ENCODE peak calls at places on chromosomes 12 and 14, in eight cellular contexts. One of them, this sample, is unnamed.

GRCh38 chr14:61894452-61895077 is 132.3 kb downstream of the SNAPC1 start:
- DNase-seq in WERI-Rb-1: peak; percentile 74
- DNase-seq in psoas muscle: peak; percentile 52
- DNase-seq in breast epithelium: no peak
- DNase-seq in substantia nigra: peak; percentile 52
- DNase-seq in fibroblast of lung: peak; percentile 73
- DNase-seq in K562: peak; percentile 40
- DNase-seq in left ventricle myocardium inferior: peak; percentile 44
- DNase-seq in this sample: peak; percentile 69

GRCh38 chr12:18825138-18825537 is 87.2 kb downstream of the CAPZA3 start:
- DNase-seq in WERI-Rb-1: no peak
- DNase-seq in psoas muscle: no peak
- DNase-seq in breast epithelium: no peak
- DNase-seq in substantia nigra: no peak
- DNase-seq in fibroblast of lung: no peak
- DNase-seq in K562: no peak
- DNase-seq in left ventricle myocardium inferior: no peak
- DNase-seq in this sample: no peak

GRCh38 chr12:108191086-108191485 is 62.0 kb downstream of the WSCD2 start:
- DNase-seq in WERI-Rb-1: no peak
- DNase-seq in psoas muscle: no peak
- DNase-seq in breast epithelium: no peak
- DNase-seq in substantia nigra: no peak
- DNase-seq in fibroblast of lung: no peak
- DNase-seq in K562: no peak
- DNase-seq in left ventricle myocardium inferior: no peak
- DNase-seq in this sample: no peak

GRCh38 chr12:11622774-11623375 is 26.6 kb upstream of the ETV6 start:
- DNase-seq in WERI-Rb-1: no peak
- DNase-seq in psoas muscle: no peak
- DNase-seq in breast epithelium: no peak
- DNase-seq in substantia nigra: no peak
- DNase-seq in fibroblast of lung: no peak
- DNase-seq in K562: no peak
- DNase-seq in left ventricle myocardium inferior: no peak
- DNase-seq in this sample: no peak

GRCh38 chr14:71659165-71659564 is 273.1 kb upstream of the RGS6 start:
- DNase-seq in WERI-Rb-1: no peak
- DNase-seq in psoas muscle: no peak
- DNase-seq in breast epithelium: no peak
- DNase-seq in substantia nigra: no peak
- DNase-seq in fibroblast of lung: peak; percentile 30
- DNase-seq in K562: no peak
- DNase-seq in left ventricle myocardium inferior: no peak
- DNase-seq in this sample: no peak

GRCh38 chr14:71579331-71579730 is 352.9 kb upstream of the RGS6 start:
- DNase-seq in WERI-Rb-1: no peak
- DNase-seq in psoas muscle: no peak
- DNase-seq in breast epithelium: no peak
- DNase-seq in substantia nigra: no peak
- DNase-seq in fibroblast of lung: no peak
- DNase-seq in K562: no peak
- DNase-seq in left ventricle myocardium inferior: no peak
- DNase-seq in this sample: no peak

GRCh38 chr12:96155781-96156180 is 38.4 kb upstream of the ELK3 start:
- DNase-seq in WERI-Rb-1: no peak
- DNase-seq in psoas muscle: no peak
- DNase-seq in breast epithelium: no peak
- DNase-seq in substantia nigra: no peak
- DNase-seq in fibroblast of lung: no peak
- DNase-seq in K562: no peak
- DNase-seq in left ventricle myocardium inferior: no peak
- DNase-seq in this sample: no peak

GRCh38 chr12:78490841-78491240 is 373.7 kb upstream of the SYT1 start:
- DNase-seq in WERI-Rb-1: no peak
- DNase-seq in psoas muscle: no peak
- DNase-seq in breast epithelium: no peak
- DNase-seq in substantia nigra: no peak
- DNase-seq in fibroblast of lung: no peak
- DNase-seq in K562: no peak
- DNase-seq in left ventricle myocardium inferior: no peak
- DNase-seq in this sample: no peak

GRCh38 chr12:27975222-27976136 is 2.9 kb upstream of the PTHLH start:
- DNase-seq in WERI-Rb-1: peak; percentile 9
- DNase-seq in psoas muscle: no peak
- DNase-seq in breast epithelium: no peak
- DNase-seq in substantia nigra: no peak
- DNase-seq in fibroblast of lung: peak; percentile 71
- DNase-seq in K562: peak; percentile 66
- DNase-seq in left ventricle myocardium inferior: no peak
- DNase-seq in this sample: peak; percentile 78

GRCh38 chr12:81206425-81206824 is 128.5 kb downstream of the ACSS3 start:
- DNase-seq in WERI-Rb-1: no peak
- DNase-seq in psoas muscle: no peak
- DNase-seq in breast epithelium: no peak
- DNase-seq in substantia nigra: no peak
- DNase-seq in fibroblast of lung: no peak
- DNase-seq in K562: no peak
- DNase-seq in left ventricle myocardium inferior: no peak
- DNase-seq in this sample: no peak

GRCh38 chr12:51953011-51953568 is 1.6 kb downstream of the ACVR1B start:
- DNase-seq in WERI-Rb-1: peak; percentile 43
- DNase-seq in psoas muscle: no peak
- DNase-seq in breast epithelium: no peak
- DNase-seq in substantia nigra: no peak
- DNase-seq in fibroblast of lung: no peak
- DNase-seq in K562: no peak
- DNase-seq in left ventricle myocardium inferior: no peak
- DNase-seq in this sample: no peak

GRCh38 chr12:32145096-32145495 is 38.4 kb downstream of the BICD1 start:
- DNase-seq in WERI-Rb-1: no peak
- DNase-seq in psoas muscle: no peak
- DNase-seq in breast epithelium: no peak
- DNase-seq in substantia nigra: no peak
- DNase-seq in fibroblast of lung: no peak
- DNase-seq in K562: no peak
- DNase-seq in left ventricle myocardium inferior: no peak
- DNase-seq in this sample: no peak

GRCh38 chr12:88185988-88186387 is 43.9 kb downstream of the TMTC3 start:
- DNase-seq in WERI-Rb-1: no peak
- DNase-seq in psoas muscle: no peak
- DNase-seq in breast epithelium: no peak
- DNase-seq in substantia nigra: no peak
- DNase-seq in fibroblast of lung: peak; percentile 62
- DNase-seq in K562: no peak
- DNase-seq in left ventricle myocardium inferior: no peak
- DNase-seq in this sample: no peak

GRCh38 chr12:102504871-102505270 is 24.5 kb upstream of the IGF1 start:
- DNase-seq in WERI-Rb-1: no peak
- DNase-seq in psoas muscle: no peak
- DNase-seq in breast epithelium: no peak
- DNase-seq in substantia nigra: no peak
- DNase-seq in fibroblast of lung: no peak
- DNase-seq in K562: no peak
- DNase-seq in left ventricle myocardium inferior: no peak
- DNase-seq in this sample: no peak

GRCh38 chr14:97376310-97376709 is 579.1 kb downstream of the VRK1 start:
- DNase-seq in WERI-Rb-1: no peak
- DNase-seq in psoas muscle: no peak
- DNase-seq in breast epithelium: no peak
- DNase-seq in substantia nigra: no peak
- DNase-seq in fibroblast of lung: no peak
- DNase-seq in K562: no peak
- DNase-seq in left ventricle myocardium inferior: no peak
- DNase-seq in this sample: no peak

GRCh38 chr12:49583361-49584094 is 15.6 kb upstream of the MCRS1 start:
- DNase-seq in WERI-Rb-1: no peak
- DNase-seq in psoas muscle: no peak
- DNase-seq in breast epithelium: no peak
- DNase-seq in substantia nigra: no peak
- DNase-seq in fibroblast of lung: peak; percentile 65
- DNase-seq in K562: no peak
- DNase-seq in left ventricle myocardium inferior: no peak
- DNase-seq in this sample: no peak

GRCh38 chr12:4813741-4814140 is 93.5 kb downstream of the GALNT8 start:
- DNase-seq in WERI-Rb-1: no peak
- DNase-seq in psoas muscle: no peak
- DNase-seq in breast epithelium: no peak
- DNase-seq in substantia nigra: no peak
- DNase-seq in fibroblast of lung: no peak
- DNase-seq in K562: no peak
- DNase-seq in left ventricle myocardium inferior: no peak
- DNase-seq in this sample: no peak
- H3K27ac ChIP-seq in WERI-Rb-1: no peak overlapping the region
- H3K27ac ChIP-seq in psoas muscle: no peak overlapping the region
- H3K27ac ChIP-seq in breast epithelium: no peak overlapping the region
- H3K27ac ChIP-seq in substantia nigra: no peak overlapping the region
- H3K27ac ChIP-seq in fibroblast of lung: no peak overlapping the region
- H3K27ac ChIP-seq in K562: no peak overlapping the region
- H3K27ac ChIP-seq in left ventricle myocardium inferior: no peak overlapping the region
- H3K27ac ChIP-seq in this sample: no peak overlapping the region

GRCh38 chr12:103548622-103549601 is 38.2 kb upstream of the STAB2 start:
- DNase-seq in WERI-Rb-1: peak; percentile 73
- DNase-seq in psoas muscle: no peak
- DNase-seq in breast epithelium: peak; percentile 48
- DNase-seq in substantia nigra: peak; percentile 65
- DNase-seq in fibroblast of lung: peak; percentile 75
- DNase-seq in K562: peak; percentile 75
- DNase-seq in left ventricle myocardium inferior: peak; percentile 42
- DNase-seq in this sample: peak; percentile 79

GRCh38 chr12:103542078-103542477 is 45.0 kb upstream of the STAB2 start:
- DNase-seq in WERI-Rb-1: no peak
- DNase-seq in psoas muscle: no peak
- DNase-seq in breast epithelium: no peak
- DNase-seq in substantia nigra: no peak
- DNase-seq in fibroblast of lung: no peak
- DNase-seq in K562: no peak
- DNase-seq in left ventricle myocardium inferior: no peak
- DNase-seq in this sample: no peak

GRCh38 chr12:103547929-103548328 is 39.1 kb upstream of the STAB2 start:
- DNase-seq in WERI-Rb-1: peak; percentile 51
- DNase-seq in psoas muscle: no peak
- DNase-seq in breast epithelium: no peak
- DNase-seq in substantia nigra: no peak
- DNase-seq in fibroblast of lung: no peak
- DNase-seq in K562: no peak
- DNase-seq in left ventricle myocardium inferior: no peak
- DNase-seq in this sample: no peak

DNA sequence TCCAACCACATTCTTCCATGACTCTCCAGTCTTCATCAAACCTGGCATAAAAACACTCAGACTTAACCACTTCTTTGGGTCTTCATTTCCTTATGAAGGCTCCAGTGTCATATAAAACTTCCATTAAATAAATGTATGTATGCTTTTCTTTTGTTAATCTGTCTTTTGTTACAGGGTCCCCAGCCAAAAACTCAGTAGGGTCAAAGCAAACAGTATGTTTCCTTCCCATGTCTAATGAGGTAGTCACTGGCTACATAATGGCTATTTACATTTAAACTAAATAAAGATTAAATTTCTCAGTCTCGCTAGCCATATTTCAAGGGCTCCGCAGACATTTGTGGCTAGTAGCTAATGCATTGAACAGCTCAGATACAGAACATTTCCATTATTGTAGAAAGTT is 40.1 kb upstream of the STAB2 start:
- DNase-seq in WERI-Rb-1: no peak
- DNase-seq in psoas muscle: no peak
- DNase-seq in breast epithelium: no peak
- DNase-seq in substantia nigra: no peak
- DNase-seq in fibroblast of lung: no peak
- DNase-seq in K562: no peak
- DNase-seq in left ventricle myocardium inferior: no peak
- DNase-seq in this sample: no peak
- H3K27ac ChIP-seq in WERI-Rb-1: no peak overlapping the region
- H3K27ac ChIP-seq in psoas muscle: no peak overlapping the region
- H3K27ac ChIP-seq in breast epithelium: no peak overlapping the region
- H3K27ac ChIP-seq in substantia nigra: no peak overlapping the region
- H3K27ac ChIP-seq in fibroblast of lung: no peak overlapping the region
- H3K27ac ChIP-seq in K562: no peak overlapping the region
- H3K27ac ChIP-seq in left ventricle myocardium inferior: no peak overlapping the region
- H3K27ac ChIP-seq in this sample: no peak overlapping the region

DNA sequence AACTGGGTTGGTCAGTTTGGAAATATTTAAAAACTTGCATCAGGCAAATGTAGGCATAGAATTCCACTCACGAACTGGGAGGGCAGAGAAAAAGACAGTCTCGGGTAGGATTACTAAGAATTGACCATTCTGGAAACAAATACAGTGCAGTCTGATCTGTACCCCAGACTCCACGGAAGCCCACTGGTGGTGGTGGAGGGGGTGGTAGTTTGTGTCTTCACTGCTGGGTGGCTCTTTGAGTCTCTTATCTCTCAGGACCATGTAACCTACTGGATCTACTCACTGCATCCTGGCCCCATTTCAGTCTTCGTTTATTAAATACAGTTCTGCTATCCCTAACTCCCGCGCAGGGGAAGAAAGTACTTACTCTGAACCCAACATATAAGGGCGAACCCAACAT is 1.8 kb downstream of the SLC2A3 start:
- DNase-seq in WERI-Rb-1: no peak
- DNase-seq in psoas muscle: no peak
- DNase-seq in breast epithelium: no peak
- DNase-seq in substantia nigra: no peak
- DNase-seq in fibroblast of lung: no peak
- DNase-seq in K562: peak; percentile 19
- DNase-seq in left ventricle myocardium inferior: no peak
- DNase-seq in this sample: no peak
- H3K27ac ChIP-seq in WERI-Rb-1: peak overlapping the region; percentile 76
- H3K27ac ChIP-seq in psoas muscle: peak overlapping the region; percentile 64
- H3K27ac ChIP-seq in breast epithelium: peak overlapping the region; percentile 88
- H3K27ac ChIP-seq in substantia nigra: no peak overlapping the region
- H3K27ac ChIP-seq in fibroblast of lung: peak overlapping the region; percentile 88
- H3K27ac ChIP-seq in K562: peak overlapping the region; percentile 79
- H3K27ac ChIP-seq in left ventricle myocardium inferior: peak overlapping the region; percentile 91
- H3K27ac ChIP-seq in this sample: no peak overlapping the region

GRCh38 chr12:6358886-6359285 is 16.5 kb downstream of the SCNN1A start:
- DNase-seq in WERI-Rb-1: no peak
- DNase-seq in psoas muscle: no peak
- DNase-seq in breast epithelium: no peak
- DNase-seq in substantia nigra: no peak
- DNase-seq in fibroblast of lung: no peak
- DNase-seq in K562: no peak
- DNase-seq in left ventricle myocardium inferior: no peak
- DNase-seq in this sample: no peak
- H3K27ac ChIP-seq in WERI-Rb-1: no peak overlapping the region
- H3K27ac ChIP-seq in psoas muscle: peak overlapping the region; percentile 75
- H3K27ac ChIP-seq in breast epithelium: no peak overlapping the region
- H3K27ac ChIP-seq in substantia nigra: no peak overlapping the region
- H3K27ac ChIP-seq in fibroblast of lung: no peak overlapping the region
- H3K27ac ChIP-seq in K562: no peak overlapping the region
- H3K27ac ChIP-seq in left ventricle myocardium inferior: no peak overlapping the region
- H3K27ac ChIP-seq in this sample: no peak overlapping the region